ENCODE peak calls at places on chromosomes 4 and X, in four cellular contexts. L, N, X and A are unnamed samples. For H3K36me3, the result is how much of the 10 kb centered on the place peaks cover.

GRCh38 chr4:35604724-35605123 is 639.6 kb downstream of the ARAP2 start:
- DNase-seq in L (no peak), X (no peak), N (no peak), A (no peak)

GRCh38 chrX:69051901-69052300 is 113.4 kb downstream of the PJA1 start:
- DNase-seq in N (no peak), X (no peak), L (no peak), A (no peak)

GRCh38 chr4:28354874-28355273 is 1494.2 kb downstream of the STIM2 start:
- DNase-seq in L (no peak), X (no peak), N (no peak), A (no peak)

GRCh38 chr4:1237981-1238675 is 10.8 kb downstream of the CTBP1 start:
- DNase-seq in X (no peak), L (no peak), N (no peak), A (no peak)

GRCh38 chr4:80538276-80538926 is 202.9 kb downstream of the CFAP299 start:
- DNase-seq in N (no peak), L (peak), X (no peak), A (no peak)

GRCh38 chrX:25207803-25208202 is 192.0 kb upstream of the ARX start:
- DNase-seq in L (no peak), N (no peak), X (no peak), A (no peak)

GRCh38 chrX:68832101-68832416 is 3.2 kb downstream of the EFNB1 start:
- DNase-seq in N (no peak), X (peak), L (peak), A (peak)

GRCh38 chrX:54826598-54826997 is 19.1 kb downstream of the MAGED2 start:
- DNase-seq in X (no peak), N (no peak), L (no peak), A (peak)

GRCh38 chrX:11724122-11725017 is 33.7 kb upstream of the MSL3 start:
- DNase-seq in N (no peak), X (peak), L (peak), A (peak)

GRCh38 chr4:182449186-182449880 is 206.1 kb downstream of the TENM3 start:
- DNase-seq in L (peak), N (peak), X (peak), A (peak)

GRCh38 chrX:31743004-31743403 is 671.2 kb upstream of the FTHL17 start:
- DNase-seq in L (no peak), N (no peak), X (no peak), A (no peak)

GRCh38 chrX:107708762-107709161 is 66.8 kb downstream of the TSC22D3 start:
- DNase-seq in N (no peak), L (peak), X (peak), A (peak)

GRCh38 chrX:103520391-103520790 is 1.1 kb upstream of the RAB40A start:
- DNase-seq in L (peak), X (peak), N (no peak), A (no peak)

GRCh38 chrX:9899640-9900075 is 67.5 kb upstream of the CLDN34 start:
- DNase-seq in L (peak), X (peak), N (no peak), A (no peak)

GRCh38 chrX:43655151-43655676 is 885 bp upstream of the MAOA start:
- DNase-seq in L (peak), X (peak), N (no peak), A (peak)

GRCh38 chr4:10183462-10183861 is 66.9 kb upstream of the WDR1 start:
- DNase-seq in X (no peak), L (no peak), N (no peak), A (no peak)

GRCh38 chrX:134706138-134706537 is 47.9 kb upstream of the PLAC1 start:
- DNase-seq in X (no peak), L (no peak), N (no peak), A (no peak)

GRCh38 chrX:20461576-20461975 is 194.9 kb upstream of the RPS6KA3 start:
- DNase-seq in X (peak), L (peak), N (no peak), A (no peak)

GRCh38 chr4:124372916-124373315 is 339.6 kb downstream of the ANKRD50 start:
- DNase-seq in X (no peak), N (no peak), L (no peak), A (no peak)

GRCh38 chr4:121998024-121998423 is 46.2 kb upstream of the TRPC3 start:
- DNase-seq in N (no peak), X (no peak), L (no peak), A (no peak)

GRCh38 chr4:84529169-84529751 is 30.2 kb upstream of the NKX6-1 start:
- DNase-seq in N (no peak), L (peak), X (peak), A (peak)

GRCh38 chrX:111402378-111402777 is 9.6 kb downstream of the DCX start:
- DNase-seq in L (no peak), X (no peak), N (no peak), A (no peak)

GRCh38 chr4:2812600-2812932 is 19.7 kb downstream of the SH3BP2 start:
- DNase-seq in L (no peak), N (no peak), X (no peak), A (no peak)

GRCh38 chr4:99467908-99468307 is 32.8 kb upstream of the ADH7 start:
- DNase-seq in X (no peak), N (no peak), L (no peak), A (no peak)

GRCh38 chrX:78712381-78712780 is 35.1 kb upstream of the LPAR4 start:
- DNase-seq in L (no peak), N (no peak), X (no peak), A (no peak)

GRCh38 chrX:109352121-109352556 is 129.7 kb downstream of the GUCY2F start:
- DNase-seq in N (no peak), X (peak), L (no peak), A (peak)

GRCh38 chrX:109357714-109358113 is 124.2 kb downstream of the GUCY2F start:
- DNase-seq in X (no peak), N (no peak), L (no peak), A (peak)

GRCh38 chrX:109362101-109362500 is 119.8 kb downstream of the GUCY2F start:
- DNase-seq in L (no peak), N (no peak), X (no peak), A (peak)

GRCh38 chrX:109360301-109360700 is 121.6 kb downstream of the GUCY2F start:
- DNase-seq in L (no peak), N (no peak), X (no peak), A (no peak)

GRCh38 chrX:109356684-109357083 is 125.2 kb downstream of the GUCY2F start:
- DNase-seq in X (no peak), N (no peak), L (no peak), A (no peak)
- H3K14ac ChIP-seq in X (no peak), N (no peak), L (no peak), A (no peak)

DNA sequence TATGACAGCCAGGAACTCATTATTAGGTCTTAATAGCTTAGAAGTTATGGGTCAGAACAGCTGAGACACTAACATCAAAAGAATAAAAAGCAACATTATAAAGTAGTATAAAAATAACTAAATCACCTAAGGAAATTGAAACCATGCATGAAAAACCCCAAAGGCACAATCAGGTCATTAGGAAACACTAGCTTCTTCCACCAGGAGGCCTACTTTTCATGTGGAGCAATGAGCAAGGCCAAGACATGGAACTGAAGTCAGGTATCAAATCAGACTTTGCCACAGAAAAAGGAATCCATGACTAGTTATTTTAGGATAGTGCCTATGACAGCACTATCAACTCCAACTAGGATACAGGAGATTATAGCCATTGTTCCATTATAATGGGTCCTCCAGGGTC is 7.9 kb downstream of the HUWE1 start:
- DNase-seq in N (no peak), X (peak), L (no peak), A (no peak)
- H3K36me3 ChIP-seq in N (half or more), X (under half), L (under half), A (under half)

GRCh38 chr4:113604955-113605354 is 156.6 kb downstream of the CAMK2D start:
- DNase-seq in L (peak), N (no peak), X (peak), A (no peak)

GRCh38 chr4:113607147-113607720 is 154.3 kb downstream of the CAMK2D start:
- DNase-seq in L (no peak), N (no peak), X (no peak), A (no peak)

GRCh38 chr4:113601636-113602035 is 159.9 kb downstream of the CAMK2D start:
- DNase-seq in N (no peak), X (no peak), L (no peak), A (no peak)

GRCh38 chr4:113602829-113603228 is 158.7 kb downstream of the CAMK2D start:
- DNase-seq in L (no peak), N (no peak), X (no peak), A (no peak)

DNA sequence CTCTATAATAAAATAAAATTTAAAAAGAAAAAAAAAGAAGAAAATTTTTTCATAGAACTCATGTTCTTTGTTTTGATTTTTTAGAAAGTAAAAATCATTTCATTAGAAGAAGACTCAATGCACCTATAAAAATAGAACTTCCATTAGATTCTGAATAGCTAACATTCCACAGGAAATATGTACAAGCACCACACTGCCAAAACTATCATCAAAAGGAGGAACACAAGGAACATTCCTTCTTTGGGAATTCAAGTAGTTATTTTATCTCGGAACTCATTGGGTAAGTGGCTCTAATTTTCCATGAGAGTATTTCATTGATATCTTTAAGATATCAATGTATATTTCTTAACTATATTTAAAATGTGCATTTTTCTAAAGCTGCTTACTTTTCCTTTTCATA is 157.6 kb downstream of the CAMK2D start:
- DNase-seq in X (no peak), L (peak), N (no peak), A (no peak)
- H2AFZ ChIP-seq in X (no peak), L (no peak), N (no peak), A (no peak)

GRCh38 chr4:169757575-169758184 is at the start of gene HPF1:
- DNase-seq in N (peak), L (peak), X (peak), A (peak)

DNA sequence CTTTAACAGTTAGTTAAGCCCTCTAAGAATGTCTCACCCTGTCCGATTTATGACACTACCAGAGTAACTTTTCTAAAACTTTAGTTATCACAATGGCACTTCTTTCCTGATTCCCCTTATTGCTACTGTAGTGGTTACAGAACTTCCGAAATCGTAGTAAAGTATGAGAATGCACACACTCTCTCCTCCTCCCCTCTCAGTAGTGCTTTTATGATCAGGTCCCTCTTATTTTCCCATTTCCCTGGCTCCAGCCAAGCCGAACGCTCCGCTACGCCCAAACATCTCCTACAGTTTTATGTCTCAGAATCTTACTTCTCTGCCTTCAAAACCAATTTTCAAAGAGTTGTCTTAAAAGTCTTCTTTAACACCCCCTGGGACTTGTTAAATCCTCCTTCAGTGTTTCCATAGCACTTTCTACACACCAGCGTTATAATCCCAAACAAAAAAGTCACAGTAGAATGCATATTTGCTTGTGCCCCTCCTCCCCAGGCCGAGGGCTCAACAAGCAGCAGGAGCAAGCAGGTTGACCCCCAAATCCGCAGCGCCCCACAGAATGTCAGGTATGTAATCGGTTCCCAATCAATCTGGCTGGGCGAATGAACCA is 671 bp downstream of the HPF1 start:
- DNase-seq in N (no peak), X (peak), L (no peak), A (no peak)
- H3K14ac ChIP-seq in N (no peak), X (no peak), L (peak), A (peak)

DNA sequence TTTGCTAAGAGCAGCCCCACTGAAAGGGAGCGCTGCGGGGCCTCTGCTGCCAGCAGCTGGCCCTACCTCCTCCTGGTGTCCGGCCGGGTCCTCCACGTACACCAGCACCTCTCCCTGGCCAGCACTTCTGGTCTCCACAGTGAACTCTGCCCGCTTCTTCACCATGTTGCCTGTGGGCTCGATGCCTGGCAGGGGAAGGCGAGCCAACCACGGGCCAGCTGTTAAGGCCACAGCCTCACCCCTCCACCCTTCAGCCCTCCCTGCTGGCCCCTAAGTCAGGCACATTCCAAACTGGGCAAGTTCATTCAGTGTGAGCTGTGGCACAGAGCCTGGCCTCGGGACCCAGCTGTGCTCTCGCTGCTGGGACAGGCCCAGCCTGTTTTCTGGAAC is 7.8 kb downstream of the FLNA start:
- DNase-seq in X (no peak), N (no peak), L (no peak), A (no peak)
- H3K36me3 ChIP-seq in X (half or more), N (half or more), L (half or more), A (half or more)

GRCh38 chr4:57989430-57989829 is 879.2 kb upstream of the IGFBP7 start:
- DNase-seq in X (no peak), N (no peak), L (no peak), A (no peak)
- H2AFZ ChIP-seq in X (no peak), N (no peak), L (no peak), A (no peak)

DNA sequence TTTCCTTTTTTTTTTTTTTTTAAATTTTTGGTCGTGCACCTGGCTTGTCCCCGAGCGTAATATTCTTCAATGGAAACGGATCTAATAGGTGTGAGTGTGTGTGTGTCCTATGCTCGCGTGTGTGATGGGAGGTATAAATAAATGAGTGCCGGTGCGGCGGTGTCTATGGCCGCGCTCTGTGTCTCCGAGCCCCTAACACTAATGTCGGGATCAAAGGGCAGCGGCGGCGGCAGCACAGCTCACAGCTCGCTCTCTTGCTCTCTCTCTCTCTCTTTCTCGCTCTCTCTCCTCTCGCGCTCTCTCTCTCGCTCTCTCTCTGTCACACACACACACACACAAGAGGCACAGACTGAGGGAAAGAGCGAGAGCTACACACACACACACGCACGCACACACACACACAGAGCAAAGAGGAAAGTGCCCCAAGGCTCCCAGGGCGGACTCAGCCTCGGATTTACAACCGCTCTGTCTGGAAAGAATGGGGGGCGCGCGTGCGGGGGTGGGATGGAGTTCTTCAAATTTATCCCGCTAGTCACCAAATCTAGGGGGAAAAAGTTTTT is at the start of gene ZNF827:
- DNase-seq in L (peak), N (no peak), X (peak), A (peak)
- H3K14ac ChIP-seq in L (peak), N (no peak), X (no peak), A (peak)

DNA sequence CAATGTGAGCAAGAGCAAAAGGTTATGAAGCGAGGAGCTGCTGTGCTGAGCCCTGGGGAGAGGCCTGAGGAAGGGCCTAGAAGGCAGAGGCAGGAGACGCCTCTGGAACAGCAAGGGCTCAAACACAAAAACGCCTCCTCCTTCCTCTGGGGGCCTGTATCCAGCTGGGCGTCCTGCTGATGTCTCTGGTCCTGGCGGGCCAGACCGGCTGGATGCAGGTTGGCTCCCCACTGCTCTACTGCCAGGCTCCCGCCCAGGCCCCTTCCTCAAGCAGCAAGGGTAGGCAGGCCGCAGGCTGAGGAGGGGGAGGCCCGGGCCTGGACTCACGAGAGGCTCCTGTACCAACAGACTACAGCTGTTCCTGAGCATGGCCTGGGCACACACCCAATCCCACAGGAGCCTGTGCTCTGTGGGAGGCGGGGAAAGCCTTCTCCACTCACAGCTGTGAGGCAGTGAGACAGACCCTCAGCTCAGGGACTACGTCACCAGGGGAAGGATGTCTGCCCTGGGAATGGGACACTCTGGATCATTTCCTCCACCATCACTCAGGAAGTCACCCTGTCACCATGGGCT is 2.3 kb downstream of the HAUS7 start:
- DNase-seq in X (no peak), L (peak), N (no peak), A (no peak)
- H3K36me3 ChIP-seq in X (under half), L (under half), N (under half), A (under half)

GRCh38 chr4:142645478-142646108 is 200.5 kb downstream of the INPP4B start:
- DNase-seq in L (no peak), N (no peak), X (no peak), A (no peak)

GRCh38 chr4:142648378-142648777 is 197.7 kb downstream of the INPP4B start:
- DNase-seq in N (no peak), X (no peak), L (no peak), A (no peak)
- H2AFZ ChIP-seq in N (no peak), X (no peak), L (no peak), A (no peak)